ENCODE peak calls at places on chromosome 21, in four cellular contexts. One of them, this sample, is unnamed.

GRCh38 chr21:38679531-38679930 is 126.2 kb upstream of the ETS2 start:
- DNase-seq in activated CD8-positive, alpha-beta memory T cell treated with anti-CD3 and anti-CD28 coated beads, Interleukin-2, amount 50 U/mL, for 4 hours: no peak
- DNase-seq in cortex of kidney: no peak
- DNase-seq in A172: peak; percentile 94
- DNase-seq in this sample: no peak

GRCh38 chr21:34526236-34526617 is 14.2 kb upstream of the KCNE1 start:
- DNase-seq in activated CD8-positive, alpha-beta memory T cell treated with anti-CD3 and anti-CD28 coated beads, Interleukin-2, amount 50 U/mL, for 4 hours: no peak
- DNase-seq in cortex of kidney: no peak
- DNase-seq in A172: no peak
- DNase-seq in this sample: no peak

GRCh38 chr21:41086551-41086950 is 81.4 kb upstream of the BACE2 start:
- DNase-seq in activated CD8-positive, alpha-beta memory T cell treated with anti-CD3 and anti-CD28 coated beads, Interleukin-2, amount 50 U/mL, for 4 hours: no peak
- DNase-seq in cortex of kidney: no peak
- DNase-seq in A172: no peak
- DNase-seq in this sample: no peak

GRCh38 chr21:44793269-44794030 is 8.2 kb downstream of the UBE2G2 start:
- DNase-seq in activated CD8-positive, alpha-beta memory T cell treated with anti-CD3 and anti-CD28 coated beads, Interleukin-2, amount 50 U/mL, for 4 hours: peak; percentile 37
- DNase-seq in cortex of kidney: no peak
- DNase-seq in A172: peak; percentile 53
- DNase-seq in this sample: peak; percentile 77

GRCh38 chr21:45528981-45529784 is 13.1 kb downstream of the SLC19A1 start:
- DNase-seq in activated CD8-positive, alpha-beta memory T cell treated with anti-CD3 and anti-CD28 coated beads, Interleukin-2, amount 50 U/mL, for 4 hours: peak; percentile 11
- DNase-seq in cortex of kidney: no peak
- DNase-seq in A172: no peak
- DNase-seq in this sample: peak; percentile 50

GRCh38 chr21:44511219-44511937 is 28.6 kb downstream of the KRTAP10-1 start:
- DNase-seq in activated CD8-positive, alpha-beta memory T cell treated with anti-CD3 and anti-CD28 coated beads, Interleukin-2, amount 50 U/mL, for 4 hours: no peak
- DNase-seq in cortex of kidney: no peak
- DNase-seq in A172: no peak
- DNase-seq in this sample: no peak

GRCh38 chr21:28485301-28486022 is 507.2 kb downstream of the LTN1 start:
- DNase-seq in activated CD8-positive, alpha-beta memory T cell treated with anti-CD3 and anti-CD28 coated beads, Interleukin-2, amount 50 U/mL, for 4 hours: no peak
- DNase-seq in cortex of kidney: no peak
- DNase-seq in A172: no peak
- DNase-seq in this sample: no peak

GRCh38 chr21:26852422-26852821 is 7.2 kb upstream of the ADAMTS1 start:
- DNase-seq in activated CD8-positive, alpha-beta memory T cell treated with anti-CD3 and anti-CD28 coated beads, Interleukin-2, amount 50 U/mL, for 4 hours: no peak
- DNase-seq in cortex of kidney: no peak
- DNase-seq in A172: no peak
- DNase-seq in this sample: no peak

GRCh38 chr21:17101696-17102095 is 411.1 kb upstream of the CXADR start:
- DNase-seq in activated CD8-positive, alpha-beta memory T cell treated with anti-CD3 and anti-CD28 coated beads, Interleukin-2, amount 50 U/mL, for 4 hours: no peak
- DNase-seq in cortex of kidney: no peak
- DNase-seq in A172: no peak
- DNase-seq in this sample: no peak

GRCh38 chr21:35142036-35142825 is 93.1 kb upstream of the RUNX1 start:
- DNase-seq in activated CD8-positive, alpha-beta memory T cell treated with anti-CD3 and anti-CD28 coated beads, Interleukin-2, amount 50 U/mL, for 4 hours: no peak
- DNase-seq in cortex of kidney: no peak
- DNase-seq in A172: peak; percentile 81
- DNase-seq in this sample: no peak

GRCh38 chr21:36753556-36753955 is 54.6 kb downstream of the SIM2 start:
- DNase-seq in activated CD8-positive, alpha-beta memory T cell treated with anti-CD3 and anti-CD28 coated beads, Interleukin-2, amount 50 U/mL, for 4 hours: no peak
- DNase-seq in cortex of kidney: no peak
- DNase-seq in A172: peak; percentile 73
- DNase-seq in this sample: no peak

GRCh38 chr21:15406791-15407190 is 323.0 kb upstream of the USP25 start:
- DNase-seq in activated CD8-positive, alpha-beta memory T cell treated with anti-CD3 and anti-CD28 coated beads, Interleukin-2, amount 50 U/mL, for 4 hours: no peak
- DNase-seq in cortex of kidney: no peak
- DNase-seq in A172: no peak
- DNase-seq in this sample: no peak

GRCh38 chr21:45347712-45348477 is 57.1 kb upstream of the COL18A1 start:
- DNase-seq in activated CD8-positive, alpha-beta memory T cell treated with anti-CD3 and anti-CD28 coated beads, Interleukin-2, amount 50 U/mL, for 4 hours: no peak
- DNase-seq in cortex of kidney: no peak
- DNase-seq in A172: no peak
- DNase-seq in this sample: no peak

This sample was measured in activated effector memory CD4-positive, alpha-beta T cell treated with anti-CD3 and anti-CD28 coated beads, Interleukin-2, amount 50 U/mL, for 16 hours.